ENCODE peak calls at places on chromosomes 12 and 14, in four cellular contexts. L, R, I and X are unnamed samples.

GRCh38 chr14:92510972-92511371 is 2.6 kb upstream of the RIN3 start:
- DNase-seq in L (no peak), R (no peak), I (peak), X (no peak)

GRCh38 chr12:93379432-93380308 is 1.9 kb downstream of the NUDT4 start:
- DNase-seq in L (peak), R (peak), I (no peak), X (no peak)

GRCh38 chr14:73865536-73866113 is 14.0 kb downstream of the PTGR2 start:
- DNase-seq in L (no peak), R (no peak), I (no peak), X (no peak)

GRCh38 chr14:51283402-51283825 is 43.4 kb downstream of the TMX1 start:
- DNase-seq in L (peak), R (peak), I (peak), X (no peak)

GRCh38 chr12:108133482-108133881 is 4.4 kb downstream of the WSCD2 start:
- DNase-seq in L (no peak), R (no peak), I (no peak), X (no peak)

GRCh38 chr14:97719931-97720330 is 922.7 kb downstream of the VRK1 start:
- DNase-seq in L (no peak), R (no peak), I (no peak), X (no peak)

GRCh38 chr14:22646570-22647254 is 2.6 kb upstream of the OR6J1 start:
- DNase-seq in L (peak), R (peak), I (no peak), X (no peak)

GRCh38 chr12:207804-208203 is 6.2 kb downstream of the SLC6A12 start:
- DNase-seq in L (no peak), R (no peak), I (no peak), X (no peak)

GRCh38 chr12:88559772-88560171 is 20.5 kb downstream of the KITLG start:
- DNase-seq in L (no peak), R (no peak), I (no peak), X (no peak)

GRCh38 chr12:1691123-1692007 is 495 bp downstream of the ADIPOR2 start:
- DNase-seq in L (peak), R (no peak), I (peak), X (peak)

GRCh38 chr12:107449891-107450290 is 235.7 kb upstream of the PWP1 start:
- DNase-seq in L (peak), R (peak), I (no peak), X (no peak)

GRCh38 chr14:61472025-61472672 is 150.8 kb downstream of the PRKCH start:
- DNase-seq in L (peak), R (peak), I (no peak), X (no peak)

GRCh38 chr12:52454411-52455201 is 2.7 kb upstream of the KRT6B start:
- DNase-seq in L (peak), R (no peak), I (no peak), X (no peak)

GRCh38 chr12:51048601-51049369 is 658 bp downstream of the LETMD1 start:
- DNase-seq in L (no peak), R (no peak), I (peak), X (peak)

GRCh38 chr12:48221645-48222044 is 18.6 kb upstream of the OR10AD1 start:
- DNase-seq in L (no peak), R (no peak), I (no peak), X (no peak)

GRCh38 chr12:131092911-131093901 is 139.5 kb downstream of the ADGRD1 start:
- DNase-seq in L (no peak), R (no peak), I (no peak), X (no peak)

GRCh38 chr12:120800665-120801064 is 75.0 kb downstream of the ACADS start:
- DNase-seq in L (no peak), R (no peak), I (no peak), X (no peak)

GRCh38 chr12:128807161-128807724 is 16.5 kb downstream of the SLC15A4 start:
- DNase-seq in L (no peak), R (no peak), I (no peak), X (no peak)

GRCh38 chr12:90543393-90543792 is 411.6 kb downstream of the CCER1 start:
- DNase-seq in L (peak), R (peak), I (no peak), X (no peak)

GRCh38 chr12:52907092-52907810 is 2.4 kb upstream of the KRT8 start:
- DNase-seq in L (peak), R (no peak), I (peak), X (peak)

GRCh38 chr14:90017371-90017770 is 44.4 kb upstream of the KCNK13 start:
- DNase-seq in L (peak), R (peak), I (no peak), X (no peak)

GRCh38 chr12:50261654-50262053 is 21.7 kb downstream of the LIMA1 start:
- DNase-seq in L (no peak), R (peak), I (peak), X (peak)

GRCh38 chr12:131592972-131593371 is 117.9 kb upstream of the SFSWAP start:
- DNase-seq in L (no peak), R (no peak), I (no peak), X (no peak)

GRCh38 chr12:89566615-89567014 is 40.8 kb upstream of the POC1B start:
- DNase-seq in L (peak), R (peak), I (peak), X (no peak)

GRCh38 chr14:32211068-32211404 is 8.0 kb upstream of the RNU6-8 start:
- DNase-seq in L (no peak), R (no peak), I (no peak), X (no peak)

GRCh38 chr12:94545937-94546771 is 86.5 kb upstream of the CEP83 start:
- DNase-seq in L (peak), R (peak), I (peak), X (peak)
- TF ChIP-seq CTCF in L (peak), R (peak), I (peak), X (peak)

GRCh38 chr12:77963576-77964178 is 133.0 kb downstream of the NAV3 start:
- DNase-seq in L (no peak), R (no peak), I (no peak), X (no peak)
- H3K9ac ChIP-seq in L (no peak), R (no peak), I (no peak), X (no peak)

DNA sequence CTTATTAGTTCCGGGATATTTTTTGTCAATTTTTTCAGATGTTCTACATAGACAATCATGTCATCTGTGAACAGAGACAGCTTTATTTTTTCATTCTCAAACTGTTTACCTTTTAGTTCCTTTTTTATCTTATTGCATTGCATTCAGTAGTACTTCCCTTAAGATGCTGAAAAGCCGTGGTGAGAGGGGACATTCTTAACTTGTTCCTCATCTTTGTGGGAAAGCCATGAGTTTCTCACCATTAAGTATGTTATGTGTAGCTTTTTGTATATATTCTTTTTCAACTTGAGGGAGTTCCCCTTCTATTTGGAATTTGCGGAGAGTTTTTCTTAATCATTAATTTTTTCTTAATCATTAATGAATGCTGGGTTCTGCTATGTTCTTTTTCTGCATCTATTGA is 1727.1 kb upstream of the SEL1L start:
- DNase-seq in L (no peak), R (peak), I (no peak), X (no peak)
- H3K4me3 ChIP-seq in L (no peak), R (no peak), I (no peak), X (no peak)

GRCh38 chr12:56317675-56318074 is 1.9 kb upstream of the CNPY2 start:
- DNase-seq in L (no peak), R (no peak), I (peak), X (no peak)
- TF ChIP-seq CTCF in L (no peak), R (no peak), I (peak), X (no peak)

GRCh38 chr12:111430418-111431353 is 25.0 kb downstream of the SH2B3 start:
- DNase-seq in L (no peak), R (no peak), I (no peak), X (no peak)
- H3K9ac ChIP-seq in L (peak), R (no peak), I (peak), X (peak)